ENCODE peak calls at places on chromosome 1, in four cellular contexts. One of them, this sample, is unnamed.

GRCh38 chr1:2344744-2345296 is 46.5 kb downstream of the MORN1 start:
- DNase-seq in germinal center: no peak
- DNase-seq in GM23338: no peak
- DNase-seq in fibroblast of the aortic adventitia: no peak
- DNase-seq in this sample: no peak

GRCh38 chr1:89104147-89104546 is 21.8 kb downstream of the GBP2 start:
- DNase-seq in germinal center: no peak
- DNase-seq in GM23338: no peak
- DNase-seq in fibroblast of the aortic adventitia: no peak
- DNase-seq in this sample: no peak

GRCh38 chr1:181718034-181718433 is 234.7 kb downstream of the CACNA1E start:
- DNase-seq in germinal center: no peak
- DNase-seq in GM23338: no peak
- DNase-seq in fibroblast of the aortic adventitia: no peak
- DNase-seq in this sample: peak; percentile 12

GRCh38 chr1:88098881-88099280 is 585.2 kb upstream of the PKN2 start:
- DNase-seq in germinal center: no peak
- DNase-seq in GM23338: no peak
- DNase-seq in fibroblast of the aortic adventitia: no peak
- DNase-seq in this sample: no peak

GRCh38 chr1:5911157-5911556 is 81.1 kb downstream of the NPHP4 start:
- DNase-seq in germinal center: no peak
- DNase-seq in GM23338: no peak
- DNase-seq in fibroblast of the aortic adventitia: no peak
- DNase-seq in this sample: no peak

GRCh38 chr1:167186198-167186750 is 34.4 kb upstream of the POU2F1 start:
- DNase-seq in germinal center: no peak
- DNase-seq in GM23338: no peak
- DNase-seq in fibroblast of the aortic adventitia: no peak
- DNase-seq in this sample: no peak

GRCh38 chr1:53361541-53361961 is 33.7 kb upstream of the LRP8 start:
- DNase-seq in germinal center: no peak
- DNase-seq in GM23338: no peak
- DNase-seq in fibroblast of the aortic adventitia: no peak
- DNase-seq in this sample: no peak

GRCh38 chr1:152983743-152984142 is at the start of gene SPRR1A:
- DNase-seq in germinal center: no peak
- DNase-seq in GM23338: no peak
- DNase-seq in fibroblast of the aortic adventitia: no peak
- DNase-seq in this sample: no peak

GRCh38 chr1:44406761-44407429 is 1.8 kb downstream of the RNF220 start:
- DNase-seq in germinal center: peak; percentile 27
- DNase-seq in GM23338: peak; percentile 52
- DNase-seq in fibroblast of the aortic adventitia: no peak
- DNase-seq in this sample: peak; percentile 41

GRCh38 chr1:206886831-206887230 is 10.4 kb upstream of the IL24 start:
- DNase-seq in germinal center: no peak
- DNase-seq in GM23338: no peak
- DNase-seq in fibroblast of the aortic adventitia: no peak
- DNase-seq in this sample: no peak

GRCh38 chr1:34532113-34532512 is 222.7 kb upstream of the GJB5 start:
- DNase-seq in germinal center: no peak
- DNase-seq in GM23338: no peak
- DNase-seq in fibroblast of the aortic adventitia: no peak
- DNase-seq in this sample: no peak

GRCh38 chr1:11417162-11417561 is 61.8 kb upstream of the DISP3 start:
- DNase-seq in germinal center: no peak
- DNase-seq in GM23338: no peak
- DNase-seq in fibroblast of the aortic adventitia: no peak
- DNase-seq in this sample: peak; percentile 66

GRCh38 chr1:48552420-48552819 is 80.4 kb upstream of the SPATA6 start:
- DNase-seq in germinal center: no peak
- DNase-seq in GM23338: peak; percentile 57
- DNase-seq in fibroblast of the aortic adventitia: no peak
- DNase-seq in this sample: peak; percentile 38

GRCh38 chr1:154925335-154926170 is 11.0 kb downstream of the PMVK start:
- DNase-seq in germinal center: no peak
- DNase-seq in GM23338: no peak
- DNase-seq in fibroblast of the aortic adventitia: no peak
- DNase-seq in this sample: no peak

GRCh38 chr1:37238376-37239224 is 204.3 kb upstream of the GRIK3 start:
- DNase-seq in germinal center: no peak
- DNase-seq in GM23338: no peak
- DNase-seq in fibroblast of the aortic adventitia: no peak
- DNase-seq in this sample: peak; percentile 17

GRCh38 chr1:36755313-36756230 is 272.9 kb upstream of the CSF3R start:
- DNase-seq in germinal center: no peak
- DNase-seq in GM23338: no peak
- DNase-seq in fibroblast of the aortic adventitia: no peak
- DNase-seq in this sample: no peak

GRCh38 chr1:161718559-161719324 is 2.6 kb upstream of the FCRLB start:
- DNase-seq in germinal center: peak; percentile 51
- DNase-seq in GM23338: no peak
- DNase-seq in fibroblast of the aortic adventitia: no peak
- DNase-seq in this sample: no peak

GRCh38 chr1:218739426-218739825 is 394.3 kb downstream of the TGFB2 start:
- DNase-seq in germinal center: no peak
- DNase-seq in GM23338: no peak
- DNase-seq in fibroblast of the aortic adventitia: peak; percentile 70
- DNase-seq in this sample: no peak

GRCh38 chr1:81453971-81454370 is 346.8 kb upstream of the ADGRL2 start:
- DNase-seq in germinal center: no peak
- DNase-seq in GM23338: no peak
- DNase-seq in fibroblast of the aortic adventitia: no peak
- DNase-seq in this sample: no peak

GRCh38 chr1:150176593-150176992 is 26.9 kb downstream of the PLEKHO1 start:
- DNase-seq in germinal center: no peak
- DNase-seq in GM23338: no peak
- DNase-seq in fibroblast of the aortic adventitia: peak; percentile 64
- DNase-seq in this sample: no peak

GRCh38 chr1:42183646-42184268 is 19.2 kb upstream of the GUCA2A start:
- DNase-seq in germinal center: no peak
- DNase-seq in GM23338: no peak
- DNase-seq in fibroblast of the aortic adventitia: no peak
- DNase-seq in this sample: no peak

GRCh38 chr1:42923367-42924248 is 35.1 kb downstream of the SLC2A1 start:
- DNase-seq in germinal center: no peak
- DNase-seq in GM23338: no peak
- DNase-seq in fibroblast of the aortic adventitia: no peak
- DNase-seq in this sample: no peak

GRCh38 chr1:63713627-63714481 is 60.0 kb upstream of the ROR1 start:
- DNase-seq in germinal center: no peak
- DNase-seq in GM23338: no peak
- DNase-seq in fibroblast of the aortic adventitia: peak; percentile 88
- DNase-seq in this sample: peak; percentile 58

GRCh38 chr1:236429715-236430274 is 35.7 kb downstream of the EDARADD start:
- DNase-seq in germinal center: no peak
- DNase-seq in GM23338: no peak
- DNase-seq in fibroblast of the aortic adventitia: no peak
- DNase-seq in this sample: no peak

This sample was measured in ELF-1.